ENCODE peak calls at places on chromosomes 13 and 19, in five cellular contexts. R, W, Z, C and U are unnamed samples.

GRCh38 chr19:44710483-44710882 is 11.5 kb downstream of the CEACAM16 start:
- ATAC-seq in R (no peak), Z (no peak), W (no peak), C (peak; percentile 61), U (no peak)

GRCh38 chr19:2274937-2275535 is 6.9 kb downstream of the PEAK3 start:
- ATAC-seq in C (peak; percentile 47), W (peak; percentile 37), R (peak; percentile 68), Z (peak; percentile 7), U (peak; percentile 15)

GRCh38 chr13:83216521-83217245 is 665.6 kb downstream of the SLITRK1 start:
- ATAC-seq in Z (no peak), R (no peak), C (no peak), W (no peak), U (no peak)

GRCh38 chr13:110880627-110881026 is 34.2 kb downstream of the ANKRD10 start:
- ATAC-seq in C (no peak), R (no peak), Z (no peak), W (no peak), U (no peak)

GRCh38 chr19:1364070-1364719 is 19.5 kb upstream of the NDUFS7 start:
- ATAC-seq in W (no peak), R (no peak), C (no peak), Z (no peak), U (no peak)

GRCh38 chr19:52923782-52924593 is 760 bp upstream of the ZNF888 start:
- ATAC-seq in W (peak; percentile 64), C (peak; percentile 86), R (peak; percentile 1), Z (peak; percentile 75), U (peak; percentile 67)

GRCh38 chr19:45712699-45713067 is 18.0 kb downstream of the FBXO46 start:
- ATAC-seq in Z (no peak), R (no peak), W (no peak), C (no peak), U (no peak)

GRCh38 chr13:80141114-80141849 is 199.6 kb downstream of the SPRY2 start:
- ATAC-seq in C (peak; percentile 63), R (no peak), W (no peak), Z (no peak), U (peak; percentile 50)

GRCh38 chr19:10884273-10884672 is 12.9 kb downstream of the CARM1 start:
- ATAC-seq in W (no peak), R (peak; percentile 57), C (no peak), Z (peak; percentile 59), U (peak; percentile 53)

GRCh38 chr13:77894743-77895142 is 23.9 kb downstream of the EDNRB start:
- ATAC-seq in C (no peak), R (no peak), Z (no peak), W (no peak), U (no peak)

GRCh38 chr19:18776288-18776594 is 14.9 kb downstream of the COMP start:
- ATAC-seq in Z (peak; percentile 43), R (peak; percentile 36), C (no peak), W (peak; percentile 3), U (no peak)

GRCh38 chr13:98318263-98318878 is 141.3 kb upstream of the RNF113B start:
- ATAC-seq in Z (no peak), W (peak; percentile 31), C (no peak), R (no peak), U (no peak)

GRCh38 chr13:79589605-79590511 is 108.9 kb downstream of the NDFIP2 start:
- ATAC-seq in C (peak; percentile 49), W (no peak), R (no peak), Z (no peak), U (no peak)

DNA sequence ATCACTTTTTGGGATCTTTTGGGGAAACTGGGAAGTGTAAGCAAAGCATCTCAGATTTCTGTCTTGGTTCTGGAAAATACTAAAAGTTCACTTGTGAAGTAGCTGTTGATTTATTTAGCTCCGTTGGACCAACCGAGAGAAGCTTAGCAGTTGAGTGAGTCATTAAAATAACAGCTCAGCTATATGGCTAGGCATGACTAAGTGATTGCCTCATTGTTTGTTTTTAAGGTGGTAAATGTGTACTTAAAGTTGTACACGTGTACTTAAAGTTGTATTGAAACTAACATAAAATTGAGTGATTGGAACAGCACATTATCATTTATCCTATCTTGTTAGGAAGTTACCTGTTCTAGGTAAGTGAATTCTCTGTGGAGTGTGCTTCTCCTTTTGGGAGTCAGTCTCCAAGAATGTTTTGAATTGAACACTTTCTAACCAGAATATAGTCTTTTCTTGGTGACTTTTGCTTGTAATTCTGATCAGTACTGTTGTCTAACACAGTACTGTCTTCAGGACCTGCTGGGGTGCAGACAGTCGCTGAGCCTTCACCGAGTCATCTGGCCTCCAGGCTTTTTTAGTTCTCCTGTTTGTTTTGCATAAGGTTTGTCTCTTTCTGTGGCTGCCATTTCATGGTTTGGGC is 2.9 kb upstream of the DCUN1D2 start:
- ATAC-seq in Z (peak; percentile 32), R (peak; percentile 11), W (peak; percentile 13), C (no peak), U (no peak)
- TF ChIP-seq POLR2A in Z (peak; percentile 35), R (no peak), W (peak; percentile 56), C (no peak), U (no peak)

GRCh38 chr13:72506706-72507105 is 220.7 kb downstream of the MZT1 start:
- ATAC-seq in C (no peak), Z (no peak), R (no peak), W (no peak), U (no peak)
- H3K9me3 ChIP-seq in C (no peaks in the 10 kb centered on the region), Z (no peaks in the 10 kb centered on the region), R (no peaks in the 10 kb centered on the region), W (no peaks in the 10 kb centered on the region), U (no peaks in the 10 kb centered on the region)

DNA sequence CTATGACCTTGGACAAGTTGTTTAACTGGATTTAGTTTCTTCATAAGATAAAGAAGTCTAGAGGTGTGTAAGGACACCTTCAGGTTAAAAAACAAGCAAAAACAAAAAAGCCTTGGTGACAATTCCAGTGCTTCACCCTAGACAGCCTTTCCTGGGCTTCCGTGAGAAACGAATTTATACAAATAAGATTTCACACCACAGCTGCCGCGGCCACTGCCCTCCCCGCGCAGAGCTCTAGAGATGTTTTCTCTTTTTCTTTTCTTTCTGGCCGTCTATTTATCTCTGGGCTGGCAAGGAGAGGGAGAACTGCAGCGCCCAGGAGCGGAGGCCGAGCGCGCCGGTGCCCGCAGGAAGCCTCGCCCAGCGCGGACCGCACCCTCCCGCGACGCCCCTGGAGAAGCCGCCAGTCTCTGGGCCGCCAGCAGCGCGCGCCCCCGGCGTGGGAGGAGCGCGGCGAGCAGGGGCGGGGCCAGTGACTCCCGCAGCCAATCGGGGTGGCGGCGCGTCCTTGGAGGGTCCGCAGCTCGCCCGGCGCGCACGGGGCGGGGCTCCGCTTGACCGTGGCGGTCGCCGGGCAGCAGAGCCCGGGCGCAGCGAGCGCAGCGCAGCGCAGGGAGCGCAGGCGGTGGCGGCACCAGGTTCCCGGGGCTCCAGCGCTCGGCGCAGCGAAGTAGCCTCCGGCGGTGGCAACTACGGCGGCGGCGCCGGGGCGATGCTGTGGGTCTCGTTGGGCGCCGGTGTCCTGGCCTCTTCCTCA is 107.0 kb downstream of the RXFP2 start:
- ATAC-seq in C (peak; percentile 96), Z (peak; percentile 100), R (peak; percentile 98), W (peak; percentile 98), U (peak; percentile 99)
- TF ChIP-seq POLR2AphosphoS5 in C (no peak), Z (no peak), R (no peak), W (no peak), U (no peak)

GRCh38 chr19:48255376-48256303 is at the start of gene CARD8:
- ATAC-seq in R (peak; percentile 82), C (peak; percentile 96), W (peak; percentile 93), Z (peak; percentile 88), U (peak; percentile 90)
- TF ChIP-seq POLR2A in R (no peak), C (no peak), W (peak; percentile 79), Z (peak; percentile 97), U (no peak)

GRCh38 chr13:48072787-48073186 is 22.1 kb downstream of the MED4 start:
- ATAC-seq in C (no peak), Z (no peak), R (no peak), W (no peak), U (no peak)
- H3K9me3 ChIP-seq in C (peaks cover 32% of the 10 kb centered on the region), Z (peaks cover 7% of the 10 kb centered on the region), R (peaks cover 15% of the 10 kb centered on the region), W (peaks cover 19% of the 10 kb centered on the region), U (peaks cover 35% of the 10 kb centered on the region)

GRCh38 chr19:29687244-29687896 is 22.1 kb downstream of the PLEKHF1 start:
- ATAC-seq in Z (peak; percentile 88), R (no peak), C (peak; percentile 67), W (no peak), U (peak; percentile 90)
- TF ChIP-seq POLR2AphosphoS5 in Z (no peak), R (no peak), C (no peak), W (no peak), U (no peak)

GRCh38 chr19:39402417-39403297 is 4.0 kb upstream of the ZFP36 start:
- ATAC-seq in Z (peak; percentile 52), C (peak; percentile 67), W (no peak), R (peak; percentile 34), U (peak; percentile 35)

GRCh38 chr19:39399684-39400465 is 6.8 kb upstream of the ZFP36 start:
- ATAC-seq in W (no peak), C (no peak), Z (no peak), R (no peak), U (no peak)

GRCh38 chr19:39400997-39401548 is 5.6 kb upstream of the ZFP36 start:
- ATAC-seq in Z (no peak), W (peak; percentile 25), C (no peak), R (no peak), U (no peak)

GRCh38 chr19:39403331-39404312 is 3.0 kb upstream of the ZFP36 start:
- ATAC-seq in C (peak; percentile 87), R (peak; percentile 55), Z (peak; percentile 51), W (no peak), U (peak; percentile 67)

DNA sequence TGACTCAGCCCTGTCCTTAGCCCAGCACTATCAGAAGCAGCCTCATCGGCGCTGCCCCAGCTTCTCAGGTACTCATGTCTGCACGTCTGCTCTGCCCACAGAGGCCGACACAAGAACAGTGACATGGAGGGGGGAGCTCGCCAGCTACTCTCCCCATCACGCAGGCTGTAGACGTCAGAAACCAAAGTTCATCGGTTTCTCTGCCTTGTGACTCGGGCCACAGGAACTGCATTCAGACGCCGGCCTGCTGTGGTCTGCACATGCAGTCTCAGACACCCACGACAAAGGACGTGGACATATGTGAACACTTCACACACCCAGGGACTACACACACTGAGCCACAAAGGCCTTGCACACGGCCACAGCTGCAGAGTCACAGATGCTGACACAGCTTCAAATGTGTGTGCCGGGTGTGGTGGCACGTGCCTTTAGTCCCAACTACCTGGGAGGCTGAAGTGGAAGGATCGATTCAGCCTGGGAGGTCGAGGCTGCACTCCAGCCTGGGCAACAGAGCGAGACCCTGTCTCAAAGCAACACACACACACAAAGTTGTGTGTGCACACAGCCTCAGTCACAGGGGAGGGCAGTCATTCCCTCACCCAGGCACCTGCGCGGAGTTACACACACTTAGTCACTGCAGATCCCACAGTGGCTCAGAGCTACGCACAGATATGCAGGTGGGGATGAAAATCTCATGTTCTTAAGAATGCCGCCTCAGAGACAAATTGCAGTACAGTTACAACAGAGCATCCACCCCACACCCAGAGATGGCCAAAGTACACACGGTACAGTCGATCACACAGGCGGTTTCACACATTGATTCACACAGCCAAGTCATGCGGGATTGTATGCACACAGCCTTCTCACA is 4.9 kb upstream of the ZFP36 start:
- ATAC-seq in C (no peak), W (peak; percentile 79), R (peak; percentile 18), Z (no peak), U (no peak)
- TF ChIP-seq POLR2A in C (no peak), W (peak; percentile 91), R (no peak), Z (no peak), U (no peak)